ENCODE peak calls at places on chromosomes 12 and 14, in nine cellular contexts. R is upper lobe of right lung; N is WTC11; Y is GM19239; L is left kidney; E is NCI-H1105; G is CD8-positive, alpha-beta T cell; V is stimulated activated CD4-positive, alpha-beta T cell treated with anti-CD3 and anti-CD28 coated beads, Interleukin-1b, Interleukin-23, amount 100 ng/mL, for 1 hour; K is T-helper 1 cell. D is an unnamed sample.

GRCh38 chr12:41515953-41516352 is 327.8 kb downstream of the PDZRN4 start:
- DNase-seq in R (no peak), N (no peak), Y (no peak), L (no peak), E (no peak), G (no peak), V (no peak), K (no peak), D (no peak)

GRCh38 chr14:74978416-74978947 is 23.1 kb upstream of the PGF start:
- DNase-seq in R (no peak), N (no peak), Y (no peak), L (peak), E (no peak), G (no peak), V (no peak), K (no peak), D (peak)

GRCh38 chr12:12976366-12976765 is 23.7 kb downstream of the HEBP1 start:
- DNase-seq in R (no peak), N (no peak), Y (no peak), L (no peak), E (no peak), G (no peak), V (no peak), K (no peak), D (no peak)

GRCh38 chr12:7229741-7230140 is 40.3 kb downstream of the PEX5 start:
- DNase-seq in R (no peak), N (no peak), Y (no peak), L (no peak), E (no peak), G (no peak), V (no peak), K (no peak), D (no peak)

GRCh38 chr12:77058740-77059139 is 6.6 kb downstream of the E2F7 start:
- DNase-seq in R (no peak), N (no peak), Y (no peak), L (no peak), E (no peak), G (no peak), V (no peak), K (no peak), D (no peak)

GRCh38 chr14:104515811-104516780 is 63.5 kb upstream of the C14orf180 start:
- DNase-seq in R (no peak), N (no peak), Y (no peak), L (no peak), E (no peak), G (peak), V (no peak), K (no peak), D (no peak)

GRCh38 chr14:100540926-100541620 is 46.1 kb downstream of the BEGAIN start:
- DNase-seq in R (peak), N (no peak), Y (no peak), L (no peak), E (no peak), G (no peak), V (no peak), K (no peak), D (no peak)

GRCh38 chr14:22545842-22546721 is 42.9 kb downstream of the DAD1 start:
- DNase-seq in R (no peak), N (no peak), Y (no peak), L (peak), E (no peak), G (no peak), V (no peak), K (no peak), D (no peak)

GRCh38 chr14:73879027-73879426 is 7.6 kb upstream of the ZNF410 start:
- DNase-seq in R (no peak), N (no peak), Y (no peak), L (no peak), E (no peak), G (no peak), V (no peak), K (no peak), D (no peak)

GRCh38 chr12:6724409-6724797 is 557 bp downstream of the COPS7A start:
- DNase-seq in R (no peak), N (peak), Y (no peak), L (peak), E (no peak), G (no peak), V (no peak), K (no peak), D (peak)

GRCh38 chr12:52849511-52849910 is 717 bp upstream of the KRT78 start:
- DNase-seq in R (no peak), N (no peak), Y (no peak), L (no peak), E (no peak), G (no peak), V (no peak), K (no peak), D (no peak)

D was measured in glutamatergic neuron.